ENCODE peak calls at places on chromosomes 11 and 22, in four cellular contexts. One of them, this sample, is unnamed. For H3K36me3, the result is how much of the 10 kb centered on the place peaks cover.

GRCh38 chr11:64524534-64525042 is 66.4 kb upstream of the SLC22A12 start:
- DNase-seq in GM12878: no peak
- DNase-seq in naive thymus-derived CD4-positive, alpha-beta T cell: no peak
- DNase-seq in mammary epithelial cell: no peak
- DNase-seq in this sample: no peak

GRCh38 chr11:7595016-7595869 is 78.1 kb downstream of the CYB5R2 start:
- DNase-seq in GM12878: no peak
- DNase-seq in naive thymus-derived CD4-positive, alpha-beta T cell: no peak
- DNase-seq in mammary epithelial cell: no peak
- DNase-seq in this sample: no peak

GRCh38 chr11:69442807-69443137 is 38.7 kb upstream of the LINC01488 start:
- DNase-seq in GM12878: no peak
- DNase-seq in naive thymus-derived CD4-positive, alpha-beta T cell: no peak
- DNase-seq in mammary epithelial cell: no peak
- DNase-seq in this sample: no peak

GRCh38 chr11:87473174-87473573 is 435.4 kb downstream of the TMEM135 start:
- DNase-seq in GM12878: no peak
- DNase-seq in naive thymus-derived CD4-positive, alpha-beta T cell: no peak
- DNase-seq in mammary epithelial cell: peak
- DNase-seq in this sample: no peak

GRCh38 chr11:1567721-1568100 is 4.4 kb downstream of the DUSP8 start:
- DNase-seq in GM12878: no peak
- DNase-seq in naive thymus-derived CD4-positive, alpha-beta T cell: no peak
- DNase-seq in mammary epithelial cell: no peak
- DNase-seq in this sample: no peak

GRCh38 chr11:130650456-130651068 is 202.1 kb downstream of the ADAMTS15 start:
- DNase-seq in GM12878: no peak
- DNase-seq in naive thymus-derived CD4-positive, alpha-beta T cell: no peak
- DNase-seq in mammary epithelial cell: no peak
- DNase-seq in this sample: no peak

GRCh38 chr22:49633010-49633324 is 194.7 kb downstream of the BRD1 start:
- DNase-seq in GM12878: no peak
- DNase-seq in naive thymus-derived CD4-positive, alpha-beta T cell: no peak
- DNase-seq in mammary epithelial cell: no peak
- DNase-seq in this sample: no peak

GRCh38 chr11:135027461-135027860 is 615.4 kb upstream of the B3GAT1 start:
- DNase-seq in GM12878: no peak
- DNase-seq in naive thymus-derived CD4-positive, alpha-beta T cell: no peak
- DNase-seq in mammary epithelial cell: peak
- DNase-seq in this sample: no peak

GRCh38 chr11:34655335-34656008 is 34.6 kb downstream of the EHF start:
- DNase-seq in GM12878: no peak
- DNase-seq in naive thymus-derived CD4-positive, alpha-beta T cell: no peak
- DNase-seq in mammary epithelial cell: peak
- DNase-seq in this sample: no peak

DNA sequence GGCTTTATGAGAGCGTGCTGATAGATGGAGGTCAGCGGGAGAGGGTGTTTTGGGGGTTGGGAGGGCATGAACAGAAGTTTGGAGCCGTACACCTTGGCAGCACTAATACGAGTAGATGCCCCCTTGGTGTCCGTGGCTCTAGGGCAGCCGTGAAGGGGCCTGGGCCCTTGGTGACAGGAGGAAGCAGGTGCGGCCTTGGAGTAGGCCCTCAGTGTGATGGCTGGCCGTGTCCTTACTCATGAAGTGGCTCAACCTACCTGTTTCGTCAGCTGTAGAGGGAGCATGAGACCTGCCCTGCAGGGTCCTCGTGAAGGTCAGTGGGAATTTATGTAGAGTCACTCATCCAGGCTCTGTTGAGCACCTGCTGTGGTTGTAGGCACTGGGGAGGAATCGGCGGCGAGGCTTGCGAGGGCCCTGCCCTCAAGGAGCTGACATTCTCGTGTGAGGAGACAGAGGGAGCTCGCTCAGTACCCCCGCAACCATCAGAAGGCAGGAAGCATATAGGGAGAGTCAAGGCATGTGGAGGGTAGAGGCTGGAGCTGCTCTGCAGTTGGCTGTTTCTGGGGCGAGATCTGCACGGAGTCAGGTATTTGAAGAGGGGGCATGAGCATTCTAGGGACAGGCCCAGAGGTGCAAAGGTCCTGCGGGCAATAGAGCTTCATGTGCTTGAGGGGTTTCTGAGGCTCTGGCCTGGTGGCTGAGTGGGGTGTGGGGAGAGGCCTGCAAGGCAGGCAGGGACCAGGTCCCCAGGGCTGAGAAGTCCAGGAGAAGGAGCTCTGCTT is 39.6 kb downstream of the TBC1D22A start:
- DNase-seq in GM12878: no peak
- DNase-seq in naive thymus-derived CD4-positive, alpha-beta T cell: no peak
- DNase-seq in mammary epithelial cell: no peak
- DNase-seq in this sample: no peak
- H3K36me3 ChIP-seq in GM12878: half or more
- H3K36me3 ChIP-seq in naive thymus-derived CD4-positive, alpha-beta T cell: under half
- H3K36me3 ChIP-seq in mammary epithelial cell: under half
- H3K36me3 ChIP-seq in this sample: under half

GRCh38 chr22:40411506-40411861 is 41.1 kb downstream of the SGSM3 start:
- DNase-seq in GM12878: no peak
- DNase-seq in naive thymus-derived CD4-positive, alpha-beta T cell: no peak
- DNase-seq in mammary epithelial cell: no peak
- DNase-seq in this sample: no peak

GRCh38 chr22:40412441-40412840 is 42.0 kb downstream of the SGSM3 start:
- DNase-seq in GM12878: peak
- DNase-seq in naive thymus-derived CD4-positive, alpha-beta T cell: no peak
- DNase-seq in mammary epithelial cell: no peak
- DNase-seq in this sample: no peak

GRCh38 chr22:40409613-40410113 is 39.3 kb downstream of the SGSM3 start:
- DNase-seq in GM12878: no peak
- DNase-seq in naive thymus-derived CD4-positive, alpha-beta T cell: no peak
- DNase-seq in mammary epithelial cell: no peak
- DNase-seq in this sample: no peak

GRCh38 chr22:40410272-40410671 is 39.9 kb downstream of the SGSM3 start:
- DNase-seq in GM12878: no peak
- DNase-seq in naive thymus-derived CD4-positive, alpha-beta T cell: no peak
- DNase-seq in mammary epithelial cell: peak
- DNase-seq in this sample: no peak

DNA sequence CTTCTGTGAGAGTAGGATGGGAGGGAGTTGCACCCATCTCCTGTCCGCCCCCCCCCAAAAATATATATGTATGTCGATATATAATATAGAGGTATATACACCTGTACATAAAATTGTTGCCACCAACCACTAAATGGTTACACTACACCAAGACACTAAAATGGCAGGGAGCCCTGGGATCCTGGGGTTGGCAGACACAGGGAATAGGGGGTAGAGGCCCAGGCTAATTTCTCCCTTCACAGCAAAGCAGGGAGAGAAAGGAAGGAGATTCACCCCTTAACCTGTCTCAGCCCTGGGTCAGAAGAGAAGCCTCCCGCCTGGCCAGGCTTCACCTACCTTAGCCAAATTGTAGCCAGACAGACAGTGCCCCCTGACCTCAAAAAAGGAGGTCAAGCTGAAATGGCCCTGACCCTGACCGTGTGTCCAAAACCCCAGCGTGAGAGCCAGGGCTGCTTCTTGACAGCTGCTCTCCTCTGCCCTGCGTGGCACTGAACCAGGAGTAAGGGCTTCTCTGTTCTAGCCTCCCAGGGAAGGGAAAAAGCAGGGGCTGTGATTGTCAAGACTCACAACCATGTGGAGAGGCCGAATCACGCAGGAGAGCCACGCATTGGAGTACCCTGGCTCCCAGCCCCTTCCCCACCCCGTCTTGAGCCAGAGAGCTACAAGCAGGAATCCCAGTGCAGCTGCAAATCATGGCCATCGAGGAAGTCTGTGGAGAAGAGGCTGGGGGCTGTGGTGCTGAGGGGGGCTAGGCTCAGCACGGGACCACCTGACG is 40.5 kb downstream of the SGSM3 start:
- DNase-seq in GM12878: no peak
- DNase-seq in naive thymus-derived CD4-positive, alpha-beta T cell: no peak
- DNase-seq in mammary epithelial cell: no peak
- DNase-seq in this sample: no peak
- H3K36me3 ChIP-seq in GM12878: under half
- H3K36me3 ChIP-seq in naive thymus-derived CD4-positive, alpha-beta T cell: under half
- H3K36me3 ChIP-seq in mammary epithelial cell: under half
- H3K36me3 ChIP-seq in this sample: under half

GRCh38 chr22:23256986-23257888 is 76.9 kb downstream of the BCR start:
- DNase-seq in GM12878: no peak
- DNase-seq in naive thymus-derived CD4-positive, alpha-beta T cell: no peak
- DNase-seq in mammary epithelial cell: peak
- DNase-seq in this sample: no peak
- H3K36me3 ChIP-seq in GM12878: under half
- H3K36me3 ChIP-seq in naive thymus-derived CD4-positive, alpha-beta T cell: under half
- H3K36me3 ChIP-seq in mammary epithelial cell: under half
- H3K36me3 ChIP-seq in this sample: under half

GRCh38 chr22:29737251-29738117 is 17.7 kb downstream of the CABP7 start:
- DNase-seq in GM12878: no peak
- DNase-seq in naive thymus-derived CD4-positive, alpha-beta T cell: no peak
- DNase-seq in mammary epithelial cell: no peak
- DNase-seq in this sample: no peak
- H3K36me3 ChIP-seq in GM12878: under half
- H3K36me3 ChIP-seq in naive thymus-derived CD4-positive, alpha-beta T cell: under half
- H3K36me3 ChIP-seq in mammary epithelial cell: under half
- H3K36me3 ChIP-seq in this sample: under half

DNA sequence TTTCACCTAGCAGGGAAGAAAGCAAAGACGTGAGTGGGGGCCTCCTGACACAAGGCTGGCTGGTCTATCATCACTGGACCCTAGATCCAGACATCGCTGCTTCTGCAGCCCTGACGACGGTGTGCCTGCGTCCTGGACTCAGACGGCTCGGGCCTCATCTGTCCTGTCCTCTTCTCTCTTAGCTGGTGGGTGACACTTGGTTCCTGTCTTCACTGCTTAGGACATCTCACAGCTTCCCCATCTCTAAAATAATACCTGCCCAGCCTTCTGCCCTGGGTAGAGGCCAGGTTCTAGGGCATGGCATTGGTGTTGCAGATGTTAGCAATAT is 41.3 kb downstream of the APOL1 start:
- DNase-seq in GM12878: no peak
- DNase-seq in naive thymus-derived CD4-positive, alpha-beta T cell: no peak
- DNase-seq in mammary epithelial cell: no peak
- DNase-seq in this sample: no peak
- H3K36me3 ChIP-seq in GM12878: half or more
- H3K36me3 ChIP-seq in naive thymus-derived CD4-positive, alpha-beta T cell: half or more
- H3K36me3 ChIP-seq in mammary epithelial cell: half or more
- H3K36me3 ChIP-seq in this sample: half or more

DNA sequence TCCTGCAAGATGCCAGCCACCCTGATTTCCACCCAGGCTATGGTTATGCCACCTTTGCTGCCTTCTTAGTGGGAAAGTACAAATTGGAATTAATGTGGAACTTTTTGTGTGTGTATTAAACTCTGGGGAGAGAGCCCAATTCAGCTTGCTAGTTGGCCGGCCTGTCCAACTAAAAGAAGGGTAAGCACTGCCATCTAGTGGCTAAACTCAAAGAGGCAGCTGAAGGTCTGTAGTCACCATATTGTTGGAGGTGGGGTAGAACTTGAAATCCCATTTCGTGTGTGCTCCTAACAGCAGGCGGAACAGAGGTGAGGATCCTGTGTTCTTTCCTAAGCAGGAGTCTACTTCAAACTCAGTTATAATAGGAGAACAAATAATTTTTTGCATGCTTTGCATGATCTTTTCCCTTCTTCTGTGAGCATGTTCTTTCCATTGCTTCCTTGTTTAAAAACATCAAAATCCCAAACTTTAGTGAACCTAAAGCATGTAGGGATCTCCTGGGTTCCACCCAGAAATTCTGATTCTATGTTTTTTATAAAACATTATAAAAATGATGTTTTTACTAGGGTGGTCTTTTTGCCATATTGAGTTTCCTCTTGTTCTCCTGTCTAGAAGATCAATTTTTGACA is 138.8 kb upstream of the SORL1-AS1 start:
- DNase-seq in GM12878: peak
- DNase-seq in naive thymus-derived CD4-positive, alpha-beta T cell: peak
- DNase-seq in mammary epithelial cell: peak
- DNase-seq in this sample: peak
- H3K36me3 ChIP-seq in GM12878: under half
- H3K36me3 ChIP-seq in naive thymus-derived CD4-positive, alpha-beta T cell: half or more
- H3K36me3 ChIP-seq in mammary epithelial cell: under half
- H3K36me3 ChIP-seq in this sample: half or more

DNA sequence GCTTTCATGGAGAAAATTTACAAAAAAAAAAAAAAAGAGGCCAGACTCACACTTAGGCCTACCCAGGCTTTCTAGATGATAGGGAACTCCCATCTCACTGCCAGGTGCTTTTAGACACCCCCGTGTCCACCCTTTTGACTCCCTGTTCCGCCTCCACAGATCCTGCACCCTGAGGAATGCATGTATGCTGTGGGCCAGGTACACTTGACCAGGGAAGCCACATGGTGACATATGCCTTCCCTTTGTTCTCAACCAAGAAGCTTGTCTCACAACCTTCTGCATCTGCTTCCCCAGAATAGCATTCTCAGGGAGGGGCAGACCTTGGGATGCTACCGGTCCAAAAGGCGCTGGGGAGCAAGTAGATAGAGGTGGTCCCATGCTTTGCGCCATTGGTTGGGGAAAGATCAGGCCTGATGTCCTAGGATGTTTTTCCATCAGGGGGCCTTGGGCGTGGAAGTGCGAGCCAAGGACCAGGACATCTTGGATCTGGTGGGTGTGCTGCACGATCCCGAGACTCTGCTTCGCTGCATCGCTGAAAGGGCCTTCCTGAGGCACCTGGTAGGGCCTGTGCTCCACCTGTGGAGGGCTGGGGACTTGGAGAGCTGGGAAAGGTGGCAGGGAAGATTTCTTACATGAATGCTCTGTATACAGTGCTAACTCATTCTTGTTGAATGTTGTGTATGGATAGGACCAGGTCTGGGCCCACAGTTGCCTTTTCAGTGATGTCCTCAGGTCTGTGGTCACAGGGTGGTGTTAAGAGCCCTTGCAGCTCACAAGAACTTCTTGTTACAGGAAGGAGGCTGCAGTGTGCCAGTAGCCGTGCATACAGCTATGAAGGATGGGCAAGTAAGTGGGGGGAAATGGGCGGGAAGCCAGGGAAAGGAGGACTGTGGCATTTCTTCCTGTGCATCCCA is 7.5 kb downstream of the HMBS start:
- DNase-seq in GM12878: no peak
- DNase-seq in naive thymus-derived CD4-positive, alpha-beta T cell: no peak
- DNase-seq in mammary epithelial cell: no peak
- DNase-seq in this sample: no peak
- H3K36me3 ChIP-seq in GM12878: under half
- H3K36me3 ChIP-seq in naive thymus-derived CD4-positive, alpha-beta T cell: under half
- H3K36me3 ChIP-seq in mammary epithelial cell: under half
- H3K36me3 ChIP-seq in this sample: under half

GRCh38 chr11:120115272-120116000 is 22.5 kb downstream of the TRIM29 start:
- DNase-seq in GM12878: no peak
- DNase-seq in naive thymus-derived CD4-positive, alpha-beta T cell: no peak
- DNase-seq in mammary epithelial cell: no peak
- DNase-seq in this sample: no peak
- H3K36me3 ChIP-seq in GM12878: under half
- H3K36me3 ChIP-seq in naive thymus-derived CD4-positive, alpha-beta T cell: under half
- H3K36me3 ChIP-seq in mammary epithelial cell: under half
- H3K36me3 ChIP-seq in this sample: under half